ENCODE peak calls at places on chromosomes 2 and 18, in eight cellular contexts. G is nephron progenitor cell; D is CD8-positive, alpha-beta T cell; B is activated effector memory CD4-positive, alpha-beta T cell treated with Interleukin-2 at 50 U/mL for 16 hours; T is GM04503; P is left colon; C is adrenal gland; K is NCI-H524. O is an unnamed sample.

GRCh38 chr2:238938460-238939055 is 90.7 kb downstream of the TWIST2 start:
- DNase-seq in G (no peak), D (no peak), B (no peak), T (peak), P (peak), C (peak), K (no peak), O (no peak)

GRCh38 chr18:8660316-8660715 is 45.0 kb upstream of the MTCL1 start:
- DNase-seq in G (no peak), D (no peak), B (no peak), T (no peak), P (no peak), C (no peak), K (no peak), O (no peak)

GRCh38 chr2:40384714-40385113 is 67.2 kb downstream of the SLC8A1 start:
- DNase-seq in G (no peak), D (no peak), B (no peak), T (no peak), P (no peak), C (no peak), K (no peak), O (no peak)

GRCh38 chr2:47038656-47039501 is 116.2 kb downstream of the STPG4 start:
- DNase-seq in G (no peak), D (no peak), B (no peak), T (no peak), P (no peak), C (no peak), K (no peak), O (peak)

GRCh38 chr18:42784612-42785011 is 330.9 kb downstream of the RIT2 start:
- DNase-seq in G (no peak), D (no peak), B (no peak), T (no peak), P (no peak), C (no peak), K (no peak), O (no peak)

GRCh38 chr2:161414385-161415040 is 1.6 kb upstream of the TBR1 start:
- DNase-seq in G (peak), D (no peak), B (no peak), T (no peak), P (peak), C (peak), K (peak), O (no peak)

GRCh38 chr2:119598576-119598975 is 54.3 kb downstream of the CFAP221 start:
- DNase-seq in G (peak), D (no peak), B (no peak), T (no peak), P (no peak), C (peak), K (no peak), O (no peak)

GRCh38 chr2:101958071-101958470 is 33.7 kb upstream of the IL1R2 start:
- DNase-seq in G (no peak), D (no peak), B (no peak), T (no peak), P (no peak), C (no peak), K (no peak), O (no peak)

GRCh38 chr2:20877944-20878343 is 55.0 kb upstream of the LDAH start:
- DNase-seq in G (no peak), D (no peak), B (no peak), T (no peak), P (no peak), C (no peak), K (no peak), O (no peak)

GRCh38 chr2:48508461-48509124 is 21.4 kb upstream of the STON1 start:
- DNase-seq in G (no peak), D (no peak), B (no peak), T (peak), P (no peak), C (no peak), K (no peak), O (no peak)

GRCh38 chr2:193695367-193695766 is 1500.6 kb upstream of the TMEFF2 start:
- DNase-seq in G (no peak), D (no peak), B (no peak), T (no peak), P (no peak), C (no peak), K (peak), O (no peak)

GRCh38 chr2:132816234-132816633 is 146.2 kb upstream of the LYPD1 start:
- DNase-seq in G (no peak), D (no peak), B (no peak), T (no peak), P (no peak), C (no peak), K (no peak), O (no peak)

GRCh38 chr2:224466315-224466714 is 64.4 kb upstream of the FAM124B start:
- DNase-seq in G (no peak), D (no peak), B (no peak), T (no peak), P (no peak), C (no peak), K (peak), O (no peak)

GRCh38 chr2:128685841-128686497 is 367.3 kb upstream of the HS6ST1 start:
- DNase-seq in G (no peak), D (no peak), B (no peak), T (no peak), P (no peak), C (no peak), K (no peak), O (no peak)